ENCODE peak calls at places on chromosome 19, in eight cellular contexts. B is transverse colon, H is stomach, O is K562, N is SK-N-SH, U is GM12878, G is esophagus muscularis mucosa, J is upper lobe of left lung. C is an unnamed sample.

GRCh38 chr19:30029721-30030510 is 87.9 kb downstream of the URI1 start:
- DNase-seq in O (no peak), B (no peak), U (peak; percentile 90), G (no peak), H (no peak), J (no peak), N (no peak), C (no peak)

GRCh38 chr19:46821512-46822359 is 28.9 kb downstream of the AP2S1 start:
- DNase-seq in U (no peak), B (peak; percentile 67), N (no peak), G (no peak), O (no peak), J (peak; percentile 68), H (no peak), C (no peak)

GRCh38 chr19:7349961-7350711 is 1.4 kb downstream of the ARHGEF18 start:
- DNase-seq in G (no peak), U (no peak), B (peak; percentile 48), O (no peak), N (no peak), H (no peak), J (no peak), C (peak; percentile 53)

GRCh38 chr19:14472202-14472961 is 2.8 kb downstream of the PTGER1 start:
- DNase-seq in O (peak; percentile 88), H (peak; percentile 70), J (peak; percentile 94), B (peak; percentile 76), G (peak; percentile 94), N (peak; percentile 96), U (no peak), C (no peak)

GRCh38 chr19:40804783-40805242 is 5.8 kb downstream of the EGLN2 start:
- DNase-seq in H (peak; percentile 73), J (no peak), N (no peak), O (no peak), G (no peak), U (no peak), B (no peak), C (no peak)

GRCh38 chr19:1109032-1109541 is 5.3 kb downstream of the GPX4 start:
- DNase-seq in G (no peak), B (no peak), J (no peak), O (no peak), U (no peak), H (no peak), N (no peak), C (no peak)

GRCh38 chr19:55923556-55923955 is 8.6 kb downstream of the NLRP13 start:
- DNase-seq in B (no peak), O (no peak), J (no peak), G (peak; percentile 66), N (no peak), U (no peak), H (no peak), C (no peak)

GRCh38 chr19:55198651-55199050 is 10.7 kb downstream of the PTPRH start:
- DNase-seq in N (no peak), O (no peak), G (no peak), B (no peak), J (no peak), U (no peak), H (no peak), C (no peak)

GRCh38 chr19:33459691-33460090 is 61.9 kb downstream of the PEPD start:
- DNase-seq in U (no peak), N (no peak), O (no peak), H (no peak), B (no peak), G (no peak), J (no peak), C (peak; percentile 36)

GRCh38 chr19:38441660-38442348 is 8.3 kb downstream of the RYR1 start:
- DNase-seq in J (no peak), O (peak; percentile 57), N (no peak), B (no peak), U (no peak), H (no peak), G (no peak), C (no peak)

GRCh38 chr19:31676271-31677004 is 327.2 kb upstream of the TSHZ3 start:
- DNase-seq in O (peak; percentile 13), N (peak; percentile 48), U (no peak), J (no peak), B (no peak), H (no peak), G (peak; percentile 74), C (no peak)

GRCh38 chr19:41620171-41620570 is 6.7 kb downstream of the CEACAM4 start:
- DNase-seq in N (no peak), H (no peak), J (no peak), B (no peak), U (no peak), G (no peak), O (no peak), C (no peak)

GRCh38 chr19:3268763-3269162 is 44.3 kb downstream of the CELF5 start:
- DNase-seq in G (no peak), J (no peak), N (no peak), U (no peak), B (no peak), H (no peak), O (no peak), C (no peak)

GRCh38 chr19:34120846-34121639 is 51.3 kb upstream of the LSM14A start:
- DNase-seq in N (peak; percentile 65), B (no peak), J (no peak), U (no peak), G (no peak), O (peak; percentile 45), H (peak; percentile 31), C (no peak)

GRCh38 chr19:55086730-55087541 is 11.3 kb downstream of the EPS8L1 start:
- DNase-seq in H (peak; percentile 82), B (peak; percentile 93), O (peak; percentile 26), U (no peak), G (peak; percentile 98), N (peak; percentile 99), J (peak; percentile 91), C (peak; percentile 95)

GRCh38 chr19:16836906-16837362 is 7.7 kb downstream of the SIN3B start:
- DNase-seq in U (no peak), O (no peak), N (no peak), J (no peak), B (no peak), G (no peak), H (no peak), C (no peak)

GRCh38 chr19:16834747-16835146 is 5.5 kb downstream of the SIN3B start:
- DNase-seq in O (no peak), H (no peak), U (no peak), B (no peak), N (no peak), J (no peak), G (no peak), C (no peak)

GRCh38 chr19:16841391-16841926 is 12.3 kb downstream of the SIN3B start:
- DNase-seq in U (no peak), O (no peak), H (no peak), N (no peak), B (no peak), G (no peak), J (no peak), C (no peak)

GRCh38 chr19:16831531-16831930 is 2.3 kb downstream of the SIN3B start:
- DNase-seq in B (no peak), J (no peak), G (no peak), N (no peak), O (no peak), H (no peak), U (no peak), C (no peak)

GRCh38 chr19:16836115-16836905 is 7.1 kb downstream of the SIN3B start:
- DNase-seq in B (peak; percentile 24), U (peak; percentile 46), N (no peak), J (no peak), G (no peak), H (no peak), O (no peak), C (no peak)
- TF ChIP-seq EP300 in B (no peak), U (no peak), N (no peak), J (no peak), G (no peak), H (no peak), O (no peak), C (no peak)

DNA sequence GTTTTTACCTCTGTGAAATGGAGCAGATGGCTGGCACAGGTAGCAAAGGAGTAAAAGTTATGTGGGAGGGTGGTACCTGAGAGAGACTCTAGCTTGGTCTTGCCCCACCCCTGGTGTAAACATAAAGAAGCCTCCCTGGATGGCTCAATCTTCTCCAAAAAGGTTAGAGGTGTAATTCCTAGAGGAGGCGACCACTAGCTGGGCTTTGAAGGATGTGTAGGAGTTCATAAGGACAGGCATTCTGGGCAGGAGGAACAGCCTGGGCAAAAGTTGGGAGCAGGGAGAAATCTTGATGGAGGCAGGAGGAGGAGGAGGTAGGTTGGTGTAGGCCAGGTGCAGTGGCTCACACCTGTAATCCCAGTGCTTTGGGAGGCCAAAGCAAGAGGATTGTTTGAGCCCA is 7.8 kb upstream of the ICAM4 start:
- DNase-seq in U (no peak), H (no peak), B (no peak), N (no peak), O (no peak), G (no peak), J (no peak), C (no peak)
- TF ChIP-seq POLR2AphosphoS5 in U (no peak), H (no peak), B (no peak), N (no peak), O (no peak), G (no peak), J (no peak), C (no peak)

DNA sequence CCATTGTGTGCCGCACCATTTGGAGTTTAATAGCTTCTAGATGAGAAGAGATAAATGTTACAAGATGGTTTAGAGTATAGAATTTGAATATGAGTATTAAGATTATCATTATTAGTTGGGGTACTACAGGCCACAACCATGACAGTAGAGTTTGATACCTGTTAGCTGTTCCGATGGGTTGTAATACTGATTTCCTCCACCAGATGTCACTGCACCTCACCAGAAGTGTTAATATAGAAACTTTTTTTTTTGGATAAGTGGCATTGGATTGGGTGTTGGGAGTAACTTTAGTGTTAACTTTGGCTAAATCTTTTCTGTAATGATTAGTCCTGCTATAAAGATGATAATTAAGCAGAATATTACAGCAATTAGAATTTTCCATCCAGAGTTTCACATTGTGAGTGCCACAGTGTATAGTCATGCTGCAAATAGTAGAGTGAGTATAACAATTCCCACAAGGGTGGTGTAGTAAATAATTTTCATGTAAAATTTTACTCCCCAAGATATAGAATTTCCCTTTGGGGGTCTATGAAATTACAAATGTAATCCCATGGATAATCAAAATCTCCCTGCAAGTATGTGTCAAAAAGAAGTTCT is 56.3 kb downstream of the PSG3 start:
- DNase-seq in B (no peak), N (peak; percentile 9), O (peak; percentile 48), U (no peak), H (no peak), G (no peak), J (no peak), C (no peak)
- TF ChIP-seq EP300 in B (no peak), N (no peak), O (no peak), U (no peak), H (no peak), G (no peak), J (no peak), C (no peak)

DNA sequence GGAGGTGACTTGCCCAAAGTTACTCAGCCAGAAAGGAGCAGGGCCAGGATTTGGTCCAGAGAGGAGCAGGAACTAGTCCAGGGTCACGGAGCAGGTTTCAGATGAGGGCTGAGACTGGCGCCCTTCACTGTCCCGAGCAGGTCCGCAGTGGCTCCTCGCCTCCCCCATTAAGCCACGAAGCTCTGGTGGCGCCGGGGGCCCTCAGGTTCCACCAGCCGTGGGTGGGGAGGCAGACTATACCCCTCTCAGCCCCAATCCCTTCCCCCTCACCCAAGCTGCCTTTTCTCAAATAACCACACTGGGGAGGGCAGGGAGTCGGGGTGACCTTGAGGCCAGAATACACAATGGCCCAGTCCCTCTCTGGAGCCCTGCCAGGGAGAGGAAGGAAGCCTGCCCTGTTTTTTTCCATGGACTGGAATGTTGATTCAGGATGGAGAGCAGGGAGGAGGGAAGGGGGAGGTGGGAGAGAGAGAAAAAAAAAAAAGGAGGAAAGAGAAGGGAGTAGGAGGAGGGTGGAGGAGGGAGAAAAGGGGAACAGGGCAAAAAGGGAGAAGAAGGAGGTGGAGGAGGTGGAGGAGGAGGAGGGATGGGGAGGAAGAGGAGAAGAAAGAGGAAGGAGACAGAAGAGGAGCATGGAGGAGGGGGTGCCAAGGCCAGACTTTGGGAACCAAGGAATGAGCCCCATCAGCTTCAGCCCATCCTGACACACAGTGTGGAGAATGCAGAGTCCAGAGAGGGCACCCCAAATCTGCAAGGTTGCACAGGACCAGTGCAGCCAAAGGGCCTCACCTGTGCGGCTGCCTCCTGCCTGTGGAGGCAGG is 19.7 kb downstream of the CEACAM16 start:
- DNase-seq in J (peak; percentile 57), G (no peak), U (no peak), B (peak; percentile 81), N (no peak), H (peak; percentile 93), O (no peak), C (peak; percentile 83)
- TF ChIP-seq POLR2AphosphoS5 in J (peak; percentile 58), G (no peak), U (no peak), B (no peak), N (no peak), H (no peak), O (no peak), C (peak; percentile 21)

C was measured in sigmoid colon.